ENCODE peak calls at places on chromosomes 2 and 18, in four cellular contexts. One of them, this sample, is unnamed.

GRCh38 chr18:12255626-12256026 is 1.5 kb downstream of the CIDEA start:
- DNase-seq in chondrocyte: no peak
- DNase-seq in activated effector memory CD4-positive, alpha-beta T cell treated with Interleukin-2 at 50 U/mL for 16 hours: no peak
- DNase-seq in mucosa of descending colon: no peak
- DNase-seq in this sample: no peak

GRCh38 chr2:219266232-219266631 is 12.5 kb upstream of the TUBA4A start:
- DNase-seq in activated effector memory CD4-positive, alpha-beta T cell treated with Interleukin-2 at 50 U/mL for 16 hours: no peak
- DNase-seq in chondrocyte: no peak
- DNase-seq in mucosa of descending colon: no peak
- DNase-seq in this sample: no peak

GRCh38 chr2:164205347-164205746 is 415.9 kb downstream of the GRB14 start:
- DNase-seq in chondrocyte: no peak
- DNase-seq in mucosa of descending colon: no peak
- DNase-seq in activated effector memory CD4-positive, alpha-beta T cell treated with Interleukin-2 at 50 U/mL for 16 hours: no peak
- DNase-seq in this sample: no peak

GRCh38 chr2:109239720-109240119 is 110.7 kb downstream of the SH3RF3 start:
- DNase-seq in mucosa of descending colon: no peak
- DNase-seq in chondrocyte: no peak
- DNase-seq in activated effector memory CD4-positive, alpha-beta T cell treated with Interleukin-2 at 50 U/mL for 16 hours: no peak
- DNase-seq in this sample: no peak

GRCh38 chr2:240340361-240340761 is 95.1 kb upstream of the GPC1 start:
- DNase-seq in mucosa of descending colon: no peak
- DNase-seq in chondrocyte: peak; percentile 94
- DNase-seq in activated effector memory CD4-positive, alpha-beta T cell treated with Interleukin-2 at 50 U/mL for 16 hours: no peak
- DNase-seq in this sample: no peak

GRCh38 chr18:56756971-56757370 is 105.8 kb downstream of the WDR7 start:
- DNase-seq in activated effector memory CD4-positive, alpha-beta T cell treated with Interleukin-2 at 50 U/mL for 16 hours: no peak
- DNase-seq in mucosa of descending colon: peak; percentile 9
- DNase-seq in chondrocyte: no peak
- DNase-seq in this sample: no peak

GRCh38 chr2:38462121-38462634 is 85.1 kb upstream of the ATL2 start:
- DNase-seq in mucosa of descending colon: peak; percentile 72
- DNase-seq in activated effector memory CD4-positive, alpha-beta T cell treated with Interleukin-2 at 50 U/mL for 16 hours: no peak
- DNase-seq in chondrocyte: no peak
- DNase-seq in this sample: no peak

GRCh38 chr2:96685285-96685591 is 42.7 kb downstream of the FER1L5 start:
- DNase-seq in activated effector memory CD4-positive, alpha-beta T cell treated with Interleukin-2 at 50 U/mL for 16 hours: no peak
- DNase-seq in mucosa of descending colon: no peak
- DNase-seq in chondrocyte: no peak
- DNase-seq in this sample: no peak

GRCh38 chr2:233082222-233082933 is 22.2 kb downstream of the INPP5D start:
- DNase-seq in activated effector memory CD4-positive, alpha-beta T cell treated with Interleukin-2 at 50 U/mL for 16 hours: no peak
- DNase-seq in chondrocyte: peak; percentile 26
- DNase-seq in mucosa of descending colon: no peak
- DNase-seq in this sample: no peak

GRCh38 chr18:9431296-9431695 is 44.0 kb upstream of the RALBP1 start:
- DNase-seq in mucosa of descending colon: no peak
- DNase-seq in chondrocyte: no peak
- DNase-seq in activated effector memory CD4-positive, alpha-beta T cell treated with Interleukin-2 at 50 U/mL for 16 hours: no peak
- DNase-seq in this sample: no peak

GRCh38 chr2:8679827-8680731 is 1.8 kb upstream of the ID2 start:
- DNase-seq in activated effector memory CD4-positive, alpha-beta T cell treated with Interleukin-2 at 50 U/mL for 16 hours: no peak
- DNase-seq in mucosa of descending colon: peak; percentile 80
- DNase-seq in chondrocyte: no peak
- DNase-seq in this sample: no peak

GRCh38 chr2:148375214-148375613 is 269.3 kb upstream of the EPC2 start:
- DNase-seq in chondrocyte: no peak
- DNase-seq in activated effector memory CD4-positive, alpha-beta T cell treated with Interleukin-2 at 50 U/mL for 16 hours: no peak
- DNase-seq in mucosa of descending colon: no peak
- DNase-seq in this sample: no peak

GRCh38 chr2:16738361-16739225 is 73.0 kb upstream of the CYRIA start:
- DNase-seq in chondrocyte: no peak
- DNase-seq in mucosa of descending colon: no peak
- DNase-seq in activated effector memory CD4-positive, alpha-beta T cell treated with Interleukin-2 at 50 U/mL for 16 hours: no peak
- DNase-seq in this sample: no peak

GRCh38 chr2:47870668-47871540 is 35.4 kb downstream of the FBXO11 start:
- DNase-seq in chondrocyte: no peak
- DNase-seq in mucosa of descending colon: no peak
- DNase-seq in activated effector memory CD4-positive, alpha-beta T cell treated with Interleukin-2 at 50 U/mL for 16 hours: no peak
- DNase-seq in this sample: no peak

GRCh38 chr2:216299588-216299987 is 72.7 kb downstream of the MARCHF4 start:
- DNase-seq in activated effector memory CD4-positive, alpha-beta T cell treated with Interleukin-2 at 50 U/mL for 16 hours: no peak
- DNase-seq in mucosa of descending colon: no peak
- DNase-seq in chondrocyte: no peak
- DNase-seq in this sample: no peak

GRCh38 chr18:67730884-67731283 is 214.4 kb upstream of the DSEL start:
- DNase-seq in mucosa of descending colon: no peak
- DNase-seq in activated effector memory CD4-positive, alpha-beta T cell treated with Interleukin-2 at 50 U/mL for 16 hours: no peak
- DNase-seq in chondrocyte: no peak
- DNase-seq in this sample: no peak

GRCh38 chr18:26919656-26920055 is 54.1 kb upstream of the AQP4 start:
- DNase-seq in chondrocyte: no peak
- DNase-seq in activated effector memory CD4-positive, alpha-beta T cell treated with Interleukin-2 at 50 U/mL for 16 hours: no peak
- DNase-seq in mucosa of descending colon: no peak
- DNase-seq in this sample: no peak

GRCh38 chr2:118807668-118808428 is 39.6 kb downstream of the EN1 start:
- DNase-seq in activated effector memory CD4-positive, alpha-beta T cell treated with Interleukin-2 at 50 U/mL for 16 hours: no peak
- DNase-seq in mucosa of descending colon: no peak
- DNase-seq in chondrocyte: no peak
- DNase-seq in this sample: no peak

GRCh38 chr2:14454102-14454676 is 178.3 kb upstream of the LRATD1 start:
- DNase-seq in chondrocyte: no peak
- DNase-seq in activated effector memory CD4-positive, alpha-beta T cell treated with Interleukin-2 at 50 U/mL for 16 hours: no peak
- DNase-seq in mucosa of descending colon: no peak
- DNase-seq in this sample: no peak

GRCh38 chr2:44388877-44389276 is 27.1 kb downstream of the CAMKMT start:
- DNase-seq in mucosa of descending colon: no peak
- DNase-seq in chondrocyte: no peak
- DNase-seq in activated effector memory CD4-positive, alpha-beta T cell treated with Interleukin-2 at 50 U/mL for 16 hours: no peak
- DNase-seq in this sample: no peak

GRCh38 chr18:61772293-61772848 is 120.4 kb downstream of the RNF152 start:
- DNase-seq in activated effector memory CD4-positive, alpha-beta T cell treated with Interleukin-2 at 50 U/mL for 16 hours: no peak
- DNase-seq in mucosa of descending colon: no peak
- DNase-seq in chondrocyte: no peak
- DNase-seq in this sample: no peak

GRCh38 chr18:48539406-48540328 is 836 bp downstream of the CTIF start:
- DNase-seq in activated effector memory CD4-positive, alpha-beta T cell treated with Interleukin-2 at 50 U/mL for 16 hours: peak; percentile 5
- DNase-seq in mucosa of descending colon: peak; percentile 45
- DNase-seq in chondrocyte: no peak
- DNase-seq in this sample: no peak

GRCh38 chr2:80256396-80257167 is 48.0 kb downstream of the LRRTM1 start:
- DNase-seq in activated effector memory CD4-positive, alpha-beta T cell treated with Interleukin-2 at 50 U/mL for 16 hours: no peak
- DNase-seq in mucosa of descending colon: no peak
- DNase-seq in chondrocyte: no peak
- DNase-seq in this sample: no peak

GRCh38 chr18:74501386-74501785 is 5.2 kb downstream of the CNDP2 start:
- DNase-seq in chondrocyte: no peak
- DNase-seq in mucosa of descending colon: no peak
- DNase-seq in activated effector memory CD4-positive, alpha-beta T cell treated with Interleukin-2 at 50 U/mL for 16 hours: no peak
- DNase-seq in this sample: no peak

GRCh38 chr2:84906900-84907714 is 1.7 kb downstream of the TMSB10 start:
- DNase-seq in mucosa of descending colon: peak; percentile 83
- DNase-seq in activated effector memory CD4-positive, alpha-beta T cell treated with Interleukin-2 at 50 U/mL for 16 hours: peak; percentile 52
- DNase-seq in chondrocyte: no peak
- DNase-seq in this sample: no peak

GRCh38 chr18:10035306-10035991 is 121.6 kb downstream of the VAPA start:
- DNase-seq in chondrocyte: no peak
- DNase-seq in mucosa of descending colon: no peak
- DNase-seq in activated effector memory CD4-positive, alpha-beta T cell treated with Interleukin-2 at 50 U/mL for 16 hours: no peak
- DNase-seq in this sample: no peak

GRCh38 chr2:68024450-68024849 is 38.4 kb downstream of the C1D start:
- DNase-seq in mucosa of descending colon: no peak
- DNase-seq in chondrocyte: no peak
- DNase-seq in activated effector memory CD4-positive, alpha-beta T cell treated with Interleukin-2 at 50 U/mL for 16 hours: no peak
- DNase-seq in this sample: no peak

GRCh38 chr2:122388208-122388607 is 632.8 kb downstream of the TSN start:
- DNase-seq in mucosa of descending colon: no peak
- DNase-seq in chondrocyte: no peak
- DNase-seq in activated effector memory CD4-positive, alpha-beta T cell treated with Interleukin-2 at 50 U/mL for 16 hours: no peak
- DNase-seq in this sample: no peak